ENCODE peak calls at places on chromosomes 4 and X, in five cellular contexts. One of them, this sample, is unnamed.
A peak's percentile ranks its signal among the peaks of the same experiment; 100 is the strongest.

GRCh38 chr4:78481180-78481579 is 70.4 kb upstream of the ANXA3 start:
- DNase-seq in GM23248: peak; percentile 98
- DNase-seq in brain microvascular endothelial cell: peak; percentile 48
- DNase-seq in naive B cell: no peak
- DNase-seq in Right ventricle myocardium superior: no peak
- DNase-seq in this sample: no peak

GRCh38 chr4:185134176-185134869 is 8.7 kb upstream of the SLC25A4 start:
- DNase-seq in naive B cell: peak; percentile 40
- DNase-seq in Right ventricle myocardium superior: no peak
- DNase-seq in GM23248: peak; percentile 68
- DNase-seq in brain microvascular endothelial cell: no peak
- DNase-seq in this sample: no peak

GRCh38 chrX:119654112-119654531 is 38.8 kb downstream of the SEPTIN6 start:
- DNase-seq in GM23248: peak; percentile 43
- DNase-seq in naive B cell: no peak
- DNase-seq in brain microvascular endothelial cell: peak; percentile 86
- DNase-seq in Right ventricle myocardium superior: peak; percentile 57
- DNase-seq in this sample: peak; percentile 68

GRCh38 chr4:109077486-109077885 is 225.0 kb downstream of the COL25A1 start:
- DNase-seq in Right ventricle myocardium superior: no peak
- DNase-seq in GM23248: no peak
- DNase-seq in naive B cell: no peak
- DNase-seq in brain microvascular endothelial cell: no peak
- DNase-seq in this sample: no peak

GRCh38 chr4:184362338-184362737 is 112.0 kb downstream of the IRF2 start:
- DNase-seq in GM23248: no peak
- DNase-seq in Right ventricle myocardium superior: no peak
- DNase-seq in naive B cell: no peak
- DNase-seq in brain microvascular endothelial cell: peak; percentile 45
- DNase-seq in this sample: no peak

GRCh38 chr4:88681209-88681608 is 16.4 kb downstream of the NAP1L5 start:
- DNase-seq in brain microvascular endothelial cell: no peak
- DNase-seq in naive B cell: no peak
- DNase-seq in GM23248: no peak
- DNase-seq in Right ventricle myocardium superior: no peak
- DNase-seq in this sample: no peak

GRCh38 chr4:19358015-19358414 is 893.7 kb upstream of the SLIT2 start:
- DNase-seq in Right ventricle myocardium superior: no peak
- DNase-seq in GM23248: peak; percentile 58
- DNase-seq in naive B cell: no peak
- DNase-seq in brain microvascular endothelial cell: no peak
- DNase-seq in this sample: no peak

GRCh38 chrX:77572322-77572721 is 125.1 kb downstream of the FGF16 start:
- DNase-seq in naive B cell: no peak
- DNase-seq in Right ventricle myocardium superior: no peak
- DNase-seq in brain microvascular endothelial cell: no peak
- DNase-seq in GM23248: peak; percentile 66
- DNase-seq in this sample: no peak

GRCh38 chr4:74886490-74886889 is 46.4 kb upstream of the PARM1 start:
- DNase-seq in Right ventricle myocardium superior: no peak
- DNase-seq in naive B cell: no peak
- DNase-seq in brain microvascular endothelial cell: no peak
- DNase-seq in GM23248: peak; percentile 76
- DNase-seq in this sample: no peak

GRCh38 chr4:52838729-52839722 is 23.1 kb upstream of the RASL11B start:
- DNase-seq in GM23248: no peak
- DNase-seq in brain microvascular endothelial cell: no peak
- DNase-seq in Right ventricle myocardium superior: no peak
- DNase-seq in naive B cell: no peak
- DNase-seq in this sample: no peak

GRCh38 chr4:3491681-3492405 is 28.7 kb downstream of the DOK7 start:
- DNase-seq in brain microvascular endothelial cell: peak; percentile 6
- DNase-seq in GM23248: peak; percentile 67
- DNase-seq in Right ventricle myocardium superior: no peak
- DNase-seq in naive B cell: no peak
- DNase-seq in this sample: peak; percentile 55

GRCh38 chr4:7007944-7008343 is 35.2 kb upstream of the TADA2B start:
- DNase-seq in Right ventricle myocardium superior: no peak
- DNase-seq in brain microvascular endothelial cell: no peak
- DNase-seq in GM23248: no peak
- DNase-seq in naive B cell: no peak
- DNase-seq in this sample: no peak

GRCh38 chr4:3323071-3323481 is 30.3 kb downstream of the RGS12 start:
- DNase-seq in GM23248: no peak
- DNase-seq in brain microvascular endothelial cell: no peak
- DNase-seq in naive B cell: no peak
- DNase-seq in Right ventricle myocardium superior: peak; percentile 23
- DNase-seq in this sample: no peak

GRCh38 chrX:22249371-22249770 is 23.3 kb upstream of the CBLL2 start:
- DNase-seq in Right ventricle myocardium superior: no peak
- DNase-seq in naive B cell: no peak
- DNase-seq in brain microvascular endothelial cell: no peak
- DNase-seq in GM23248: peak; percentile 6
- DNase-seq in this sample: no peak

GRCh38 chrX:41684138-41684537 is 4.6 kb upstream of the GPR34 start:
- DNase-seq in Right ventricle myocardium superior: no peak
- DNase-seq in brain microvascular endothelial cell: no peak
- DNase-seq in naive B cell: no peak
- DNase-seq in GM23248: no peak
- DNase-seq in this sample: no peak

GRCh38 chrX:1427756-1428155 is 25.0 kb downstream of the ASMTL start:
- DNase-seq in GM23248: no peak
- DNase-seq in brain microvascular endothelial cell: no peak
- DNase-seq in Right ventricle myocardium superior: no peak
- DNase-seq in naive B cell: no peak
- DNase-seq in this sample: no peak

GRCh38 chr4:127250577-127250976 is 382.2 kb upstream of the INTU start:
- DNase-seq in naive B cell: no peak
- DNase-seq in brain microvascular endothelial cell: no peak
- DNase-seq in GM23248: no peak
- DNase-seq in Right ventricle myocardium superior: no peak
- DNase-seq in this sample: no peak

GRCh38 chrX:54641530-54641929 is 111.5 kb downstream of the GNL3L start:
- DNase-seq in Right ventricle myocardium superior: no peak
- DNase-seq in naive B cell: no peak
- DNase-seq in GM23248: no peak
- DNase-seq in brain microvascular endothelial cell: no peak
- DNase-seq in this sample: no peak

GRCh38 chrX:46130246-46130645 is 415.0 kb downstream of the ZNF674 start:
- DNase-seq in GM23248: no peak
- DNase-seq in brain microvascular endothelial cell: no peak
- DNase-seq in Right ventricle myocardium superior: no peak
- DNase-seq in naive B cell: no peak
- DNase-seq in this sample: no peak

GRCh38 chrX:140141444-140142029 is 176.2 kb upstream of the CXorf66 start:
- DNase-seq in Right ventricle myocardium superior: no peak
- DNase-seq in GM23248: peak; percentile 41
- DNase-seq in brain microvascular endothelial cell: peak; percentile 2
- DNase-seq in naive B cell: peak; percentile 1
- DNase-seq in this sample: no peak

GRCh38 chr4:67651536-67651935 is 49.4 kb downstream of the UBA6 start:
- DNase-seq in brain microvascular endothelial cell: no peak
- DNase-seq in naive B cell: no peak
- DNase-seq in GM23248: no peak
- DNase-seq in Right ventricle myocardium superior: no peak
- DNase-seq in this sample: no peak

GRCh38 chrX:640641-641040 is 10.1 kb downstream of the SHOX start:
- DNase-seq in brain microvascular endothelial cell: no peak
- DNase-seq in Right ventricle myocardium superior: no peak
- DNase-seq in naive B cell: no peak
- DNase-seq in GM23248: no peak
- DNase-seq in this sample: no peak

GRCh38 chrX:149527705-149528104 is 13.1 kb upstream of the EOLA1 start:
- DNase-seq in GM23248: peak; percentile 51
- DNase-seq in Right ventricle myocardium superior: no peak
- DNase-seq in brain microvascular endothelial cell: peak; percentile 19
- DNase-seq in naive B cell: no peak
- DNase-seq in this sample: no peak

GRCh38 chr4:77072195-77072753 is 3.5 kb downstream of the CCNI start:
- DNase-seq in brain microvascular endothelial cell: no peak
- DNase-seq in GM23248: no peak
- DNase-seq in Right ventricle myocardium superior: no peak
- DNase-seq in naive B cell: no peak
- DNase-seq in this sample: no peak

GRCh38 chrX:86436116-86436515 is 287.9 kb downstream of the DACH2 start:
- DNase-seq in Right ventricle myocardium superior: no peak
- DNase-seq in brain microvascular endothelial cell: no peak
- DNase-seq in GM23248: no peak
- DNase-seq in naive B cell: no peak
- DNase-seq in this sample: no peak

GRCh38 chr4:126742885-126743284 is 889.9 kb upstream of the INTU start:
- DNase-seq in GM23248: no peak
- DNase-seq in brain microvascular endothelial cell: no peak
- DNase-seq in naive B cell: no peak
- DNase-seq in Right ventricle myocardium superior: no peak
- DNase-seq in this sample: no peak

GRCh38 chr4:1512738-1513660 is 106.8 kb upstream of the NKX1-1 start:
- DNase-seq in Right ventricle myocardium superior: peak; percentile 57
- DNase-seq in GM23248: peak; percentile 52
- DNase-seq in brain microvascular endothelial cell: no peak
- DNase-seq in naive B cell: peak; percentile 9
- DNase-seq in this sample: peak; percentile 64

This sample was measured in Right ventricle myocardium inferior.